ENCODE peak calls at places on chromosome 20, in four cellular contexts. R, K, Q and W are unnamed samples.

GRCh38 chr20:2751868-2752630 is 48.4 kb downstream of the CPXM1 start:
- DNase-seq in R (peak; percentile 28), K (no peak), Q (peak; percentile 74), W (no peak)

GRCh38 chr20:32614772-32615171 is 29.6 kb upstream of the NOL4L start:
- DNase-seq in R (no peak), K (no peak), Q (no peak), W (no peak)

GRCh38 chr20:13085275-13085674 is 76.5 kb downstream of the SPTLC3 start:
- DNase-seq in R (no peak), K (no peak), Q (no peak), W (no peak)

GRCh38 chr20:50303573-50304500 is 113.2 kb downstream of the CEBPB start:
- DNase-seq in R (peak; percentile 70), K (peak; percentile 88), Q (peak; percentile 78), W (peak; percentile 79)

GRCh38 chr20:16399801-16400200 is 173.4 kb downstream of the KIF16B start:
- DNase-seq in R (no peak), K (no peak), Q (no peak), W (no peak)

GRCh38 chr20:49660912-49661311 is 52.8 kb downstream of the B4GALT5 start:
- DNase-seq in R (no peak), K (no peak), Q (no peak), W (no peak)

GRCh38 chr20:47263502-47264084 is 92.9 kb downstream of the ZMYND8 start:
- DNase-seq in R (no peak), K (no peak), Q (no peak), W (no peak)

GRCh38 chr20:45157977-45158376 is 16.7 kb upstream of the PI3 start:
- DNase-seq in R (no peak), K (no peak), Q (no peak), W (no peak)

GRCh38 chr20:56995635-56996075 is 270.8 kb downstream of the BMP7 start:
- DNase-seq in R (peak; percentile 50), K (no peak), Q (no peak), W (no peak)

GRCh38 chr20:11195899-11196558 is 522.2 kb upstream of the JAG1 start:
- DNase-seq in R (peak; percentile 31), K (peak; percentile 35), Q (no peak), W (peak; percentile 23)

GRCh38 chr20:64102647-64103354 is 4.6 kb downstream of the NPBWR2 start:
- DNase-seq in R (peak; percentile 65), K (no peak), Q (peak; percentile 60), W (no peak)

GRCh38 chr20:32535316-32535952 is 49.7 kb downstream of the NOL4L start:
- DNase-seq in R (no peak), K (no peak), Q (no peak), W (no peak)

GRCh38 chr20:63230800-63231268 is 4.9 kb upstream of the BIRC7 start:
- DNase-seq in R (peak; percentile 83), K (no peak), Q (no peak), W (peak; percentile 47)

GRCh38 chr20:49668181-49668877 is 45.3 kb downstream of the B4GALT5 start:
- DNase-seq in R (no peak), K (no peak), Q (peak; percentile 81), W (peak; percentile 30)

GRCh38 chr20:59735486-59735885 is 131.1 kb downstream of the PHACTR3 start:
- DNase-seq in R (no peak), K (no peak), Q (peak; percentile 29), W (no peak)
- H3K9me3 ChIP-seq in R (no peaks in the 10 kb centered on the region), K (no peaks in the 10 kb centered on the region), Q (no peaks in the 10 kb centered on the region), W (no peaks in the 10 kb centered on the region)

DNA sequence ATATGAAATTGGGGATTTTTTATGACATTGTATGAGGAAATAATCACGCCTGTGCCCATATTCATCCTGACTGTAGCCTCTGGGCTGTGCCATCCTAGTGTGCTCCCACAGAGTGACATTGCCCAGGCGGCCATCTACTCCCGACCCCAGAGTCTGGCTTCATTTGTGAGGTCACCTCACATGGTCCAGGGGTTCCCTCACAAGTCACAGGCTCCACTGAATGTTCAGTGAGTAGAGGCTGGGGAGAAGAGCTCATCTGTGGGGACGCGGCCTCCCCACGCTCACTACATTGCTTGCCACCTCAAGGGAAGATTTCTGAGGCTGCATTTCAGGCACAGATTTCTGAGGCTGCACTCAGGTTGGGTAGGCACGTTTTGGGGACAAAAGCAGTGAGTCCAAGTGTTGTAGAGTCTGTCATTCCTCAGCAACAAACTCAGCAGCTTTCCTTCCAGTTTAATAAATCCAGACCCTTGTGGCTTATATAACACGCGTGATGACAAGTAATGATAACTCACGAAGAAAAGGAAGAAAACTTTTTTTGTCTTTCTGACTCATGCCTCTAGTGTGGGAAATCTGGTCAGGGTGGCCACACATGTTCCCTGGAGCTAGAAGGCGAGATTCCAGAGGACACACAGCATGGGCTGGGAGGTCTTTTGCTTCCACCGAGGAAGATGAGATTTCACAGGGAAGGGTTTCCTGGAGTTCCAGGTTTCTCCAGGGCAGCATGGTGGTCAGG is 41.8 kb downstream of the SLC24A3 start:
- DNase-seq in R (no peak), K (peak; percentile 46), Q (no peak), W (no peak)
- H3K4me3 ChIP-seq in R (no peak overlapping the region), K (no peak overlapping the region), Q (no peak overlapping the region), W (no peak overlapping the region)

GRCh38 chr20:58839474-58839874 is 11.2 kb downstream of the GNAS-AS1 start:
- DNase-seq in R (peak; percentile 72), K (no peak), Q (no peak), W (peak; percentile 34)
- H3K9me3 ChIP-seq in R (no peaks in the 10 kb centered on the region), K (no peaks in the 10 kb centered on the region), Q (no peaks in the 10 kb centered on the region), W (no peaks in the 10 kb centered on the region)

DNA sequence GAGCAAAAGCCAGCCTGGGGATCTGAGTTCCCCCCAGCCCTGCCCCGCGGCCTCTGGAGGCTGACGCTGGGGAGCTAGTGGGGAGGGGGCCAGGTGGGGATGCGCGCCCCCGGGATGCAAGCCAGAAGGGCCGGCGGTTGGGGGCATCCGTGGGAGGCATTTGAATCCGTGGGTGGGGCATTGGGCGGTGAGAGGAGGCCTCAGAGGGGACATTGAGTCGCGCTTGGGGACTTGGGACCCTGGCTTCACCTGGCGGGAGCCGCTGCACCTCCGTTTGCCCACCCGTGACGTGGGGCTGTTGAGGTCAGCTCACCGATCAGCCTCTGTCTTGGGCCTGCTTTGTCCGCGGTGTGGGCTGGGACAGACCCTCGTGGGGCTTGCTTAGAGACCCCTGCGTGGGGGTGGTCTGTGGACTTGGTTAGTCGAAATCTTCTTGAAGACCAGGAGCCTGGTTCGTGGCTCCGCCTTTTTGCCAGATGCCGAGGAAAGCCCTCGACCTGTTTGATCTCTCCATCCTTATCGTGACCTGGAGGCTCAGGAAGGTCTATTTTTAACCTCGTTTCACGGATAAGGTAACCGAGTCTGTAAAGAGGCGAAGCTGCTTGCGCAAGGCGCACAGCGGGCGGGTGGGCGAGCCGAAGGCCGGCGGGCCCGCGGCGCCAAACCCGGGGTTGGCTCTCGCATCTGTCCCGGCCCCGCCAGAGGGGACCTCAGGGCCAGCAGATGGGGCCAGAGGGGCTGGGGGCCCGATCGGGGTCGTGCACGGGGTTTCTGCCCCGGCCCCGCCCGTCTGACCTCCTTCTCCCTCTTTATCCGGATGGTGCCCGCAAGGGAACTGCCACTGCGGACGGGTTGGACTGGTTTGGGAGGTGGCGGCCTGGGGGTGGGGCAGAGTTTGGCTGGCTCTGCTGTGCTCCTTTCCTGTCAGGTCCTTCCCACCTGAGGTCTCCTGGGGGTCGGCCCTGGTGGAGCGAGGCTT is 8.3 kb downstream of the FAM110A start:
- DNase-seq in R (peak; percentile 74), K (no peak), Q (peak; percentile 89), W (no peak)
- H3K4me3 ChIP-seq in R (peak overlapping the region; percentile 47), K (no peak overlapping the region), Q (peak overlapping the region; percentile 50), W (peak overlapping the region; percentile 31)

GRCh38 chr20:31484001-31484400 is 8.9 kb downstream of the REM1 start:
- DNase-seq in R (no peak), K (peak; percentile 31), Q (no peak), W (no peak)
- H3K9me3 ChIP-seq in R (no peaks in the 10 kb centered on the region), K (no peaks in the 10 kb centered on the region), Q (no peaks in the 10 kb centered on the region), W (no peaks in the 10 kb centered on the region)

GRCh38 chr20:25408890-25409289 is 1.4 kb downstream of the GINS1 start:
- DNase-seq in R (no peak), K (no peak), Q (no peak), W (no peak)
- H3K4me3 ChIP-seq in R (no peak overlapping the region), K (no peak overlapping the region), Q (no peak overlapping the region), W (no peak overlapping the region)

GRCh38 chr20:60202046-60202445 is 243.8 kb downstream of the CDH26 start:
- DNase-seq in R (no peak), K (no peak), Q (no peak), W (no peak)

GRCh38 chr20:60199866-60200265 is 241.6 kb downstream of the CDH26 start:
- DNase-seq in R (no peak), K (no peak), Q (no peak), W (no peak)

GRCh38 chr20:60201198-60201597 is 243.0 kb downstream of the CDH26 start:
- DNase-seq in R (no peak), K (no peak), Q (no peak), W (no peak)

GRCh38 chr20:60203451-60203850 is 245.2 kb downstream of the CDH26 start:
- DNase-seq in R (no peak), K (no peak), Q (no peak), W (no peak)

GRCh38 chr20:60200305-60200918 is 242.2 kb downstream of the CDH26 start:
- DNase-seq in R (no peak), K (no peak), Q (no peak), W (no peak)
- H3K9me3 ChIP-seq in R (no peaks in the 10 kb centered on the region), K (no peaks in the 10 kb centered on the region), Q (no peaks in the 10 kb centered on the region), W (peaks cover 28% of the 10 kb centered on the region)